ENCODE peak calls at places on chromosome 20, in six cellular contexts. T is caudate nucleus; Y is HT1080; V is activated CD4-positive, alpha-beta T cell treated with anti-CD3 and anti-CD28 coated beads, Interleukin-2, amount 50 U/mL, for 24 hours; I is activated naive CD8-positive, alpha-beta T cell treated with anti-CD3 and anti-CD28 coated beads, Interleukin-2, amount 50 U/mL, for 24 hours; R is A549. A is an unnamed sample.

GRCh38 chr20:14612389-14612788 is 275.0 kb upstream of the FLRT3 start:
- DNase-seq in T (no peak), Y (no peak), V (no peak), I (no peak), R (no peak), A (no peak)

GRCh38 chr20:10963717-10964266 is 290.0 kb upstream of the JAG1 start:
- DNase-seq in T (no peak), Y (no peak), V (no peak), I (no peak), R (no peak), A (no peak)

GRCh38 chr20:3679749-3680700 is 1.8 kb downstream of the ADAM33 start:
- DNase-seq in T (no peak), Y (peak; percentile 50), V (no peak), I (no peak), R (no peak), A (no peak)

GRCh38 chr20:50313223-50313820 is 122.7 kb downstream of the CEBPB start:
- DNase-seq in T (no peak), Y (peak; percentile 63), V (no peak), I (no peak), R (peak; percentile 85), A (no peak)

GRCh38 chr20:16392346-16392745 is 180.9 kb downstream of the KIF16B start:
- DNase-seq in T (no peak), Y (no peak), V (no peak), I (no peak), R (no peak), A (no peak)

GRCh38 chr20:8972963-8973362 is 95.9 kb upstream of the PLCB4 start:
- DNase-seq in T (no peak), Y (no peak), V (no peak), I (no peak), R (no peak), A (no peak)

GRCh38 chr20:31909253-31910070 is 39.0 kb downstream of the TTLL9 start:
- DNase-seq in T (no peak), Y (no peak), V (no peak), I (no peak), R (no peak), A (no peak)

GRCh38 chr20:64247312-64247627 is 8.3 kb upstream of the PCMTD2 start:
- DNase-seq in T (no peak), Y (no peak), V (no peak), I (no peak), R (no peak), A (no peak)

GRCh38 chr20:312067-312466 is 13.3 kb upstream of the SOX12 start:
- DNase-seq in T (no peak), Y (no peak), V (no peak), I (no peak), R (no peak), A (no peak)

GRCh38 chr20:54524849-54525248 is 49.5 kb downstream of the DOK5 start:
- DNase-seq in T (no peak), Y (no peak), V (no peak), I (no peak), R (no peak), A (no peak)

GRCh38 chr20:59945731-59946130 is 5.5 kb downstream of the FAM217B start:
- DNase-seq in T (no peak), Y (no peak), V (no peak), I (no peak), R (no peak), A (no peak)

GRCh38 chr20:11376998-11377397 is 540.7 kb upstream of the BTBD3 start:
- DNase-seq in T (no peak), Y (peak; percentile 90), V (no peak), I (no peak), R (no peak), A (no peak)

GRCh38 chr20:37343212-37343993 is 2.5 kb upstream of the SRC start:
- DNase-seq in T (no peak), Y (no peak), V (no peak), I (no peak), R (peak; percentile 59), A (no peak)

GRCh38 chr20:32436968-32437367 is 78.8 kb downstream of the ASXL1 start:
- DNase-seq in T (no peak), Y (no peak), V (no peak), I (no peak), R (no peak), A (no peak)